ENCODE peak calls at places on chromosome 4, in eight cellular contexts. K is HepG2, S is tibial artery, O is HFF-Myc, P is GM13976, F is sigmoid colon, J is WERI-Rb-1, R is nephron progenitor cell. L is an unnamed sample.

GRCh38 chr4:14910411-14910810 is 91.9 kb upstream of the CPEB2 start:
- DNase-seq in K (no peak), P (no peak), J (no peak), O (no peak), R (no peak), S (no peak), F (no peak), L (no peak)

GRCh38 chr4:74621616-74622015 is 172.7 kb downstream of the BTC start:
- DNase-seq in P (no peak), K (no peak), S (no peak), R (no peak), F (no peak), J (no peak), O (no peak), L (no peak)

GRCh38 chr4:71441186-71442169 is 102.7 kb downstream of the SLC4A4 start:
- DNase-seq in P (no peak), F (no peak), R (no peak), K (no peak), S (no peak), O (peak; percentile 10), J (no peak), L (no peak)

GRCh38 chr4:183747931-183748664 is 89.0 kb downstream of the TRAPPC11 start:
- DNase-seq in R (no peak), F (no peak), J (no peak), O (no peak), P (no peak), S (no peak), K (no peak), L (no peak)

GRCh38 chr4:25141592-25141991 is 18.7 kb downstream of the SEPSECS start:
- DNase-seq in R (no peak), S (no peak), O (no peak), P (no peak), J (no peak), K (no peak), F (no peak), L (no peak)

GRCh38 chr4:100314057-100314456 is 123.8 kb upstream of the DDIT4L start:
- DNase-seq in R (no peak), S (no peak), O (no peak), J (peak; percentile 60), F (no peak), P (no peak), K (no peak), L (no peak)

GRCh38 chr4:56301181-56302076 is 85.9 kb downstream of the AASDH start:
- DNase-seq in F (peak; percentile 79), S (peak; percentile 76), O (peak; percentile 44), K (peak; percentile 67), P (peak; percentile 60), J (peak; percentile 82), R (peak; percentile 77), L (peak; percentile 79)

GRCh38 chr4:101695176-101695575 is 95.4 kb upstream of the BANK1 start:
- DNase-seq in R (no peak), F (no peak), K (no peak), J (no peak), O (no peak), S (no peak), P (no peak), L (no peak)

DNA sequence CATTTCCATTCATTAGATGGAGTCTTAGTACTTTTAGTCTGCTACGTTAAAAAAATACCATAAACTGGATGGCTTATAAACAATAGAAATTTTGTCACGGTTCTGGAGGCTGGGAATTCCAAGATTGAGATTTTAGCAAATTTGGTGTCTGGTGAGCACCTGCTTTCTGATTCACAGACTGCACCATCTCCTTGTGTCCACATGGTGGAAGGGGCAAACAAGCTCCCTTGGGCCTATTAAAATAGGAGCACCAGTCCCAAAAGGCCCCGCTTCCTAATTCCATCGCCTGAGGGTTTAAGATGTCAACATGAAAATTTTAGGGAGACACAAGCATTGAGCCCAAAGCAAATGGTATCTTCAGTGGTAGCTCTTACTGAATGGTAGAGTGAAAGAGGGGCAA is 120.5 kb upstream of the MAP9 start:
- DNase-seq in K (no peak), S (no peak), O (no peak), J (no peak), P (no peak), R (no peak), F (no peak), L (no peak)
- TF ChIP-seq CTCF in K (no peak), S (no peak), O (no peak), J (peak; percentile 29), P (no peak), R (no peak), F (no peak), L (peak; percentile 29)

DNA sequence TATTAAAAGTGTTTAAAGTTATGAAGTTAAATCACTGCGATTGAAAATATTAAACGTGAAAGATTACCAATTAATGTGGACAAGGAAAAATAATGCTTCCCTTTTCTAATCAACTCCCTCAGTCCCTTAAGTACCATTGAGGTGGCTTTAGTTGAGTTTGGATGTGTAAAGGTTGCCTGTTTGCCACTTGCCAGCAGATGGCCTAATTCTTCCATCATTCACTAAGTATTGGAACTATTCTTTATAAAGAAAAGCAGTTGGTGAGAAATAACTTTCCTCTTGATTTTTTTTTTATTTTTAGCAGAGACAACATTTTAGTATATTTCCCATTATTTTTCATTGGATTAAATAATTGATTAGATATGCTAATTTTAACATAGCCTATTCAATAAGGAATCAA is 295.9 kb upstream of the TACR3 start:
- DNase-seq in R (no peak), J (peak; percentile 36), F (no peak), P (no peak), O (no peak), K (peak; percentile 7), S (no peak), L (no peak)
- TF ChIP-seq CTCF in R (peak; percentile 51), J (peak; percentile 56), F (peak; percentile 11), P (peak; percentile 28), O (peak; percentile 3), K (peak; percentile 47), S (no peak), L (peak; percentile 17)

DNA sequence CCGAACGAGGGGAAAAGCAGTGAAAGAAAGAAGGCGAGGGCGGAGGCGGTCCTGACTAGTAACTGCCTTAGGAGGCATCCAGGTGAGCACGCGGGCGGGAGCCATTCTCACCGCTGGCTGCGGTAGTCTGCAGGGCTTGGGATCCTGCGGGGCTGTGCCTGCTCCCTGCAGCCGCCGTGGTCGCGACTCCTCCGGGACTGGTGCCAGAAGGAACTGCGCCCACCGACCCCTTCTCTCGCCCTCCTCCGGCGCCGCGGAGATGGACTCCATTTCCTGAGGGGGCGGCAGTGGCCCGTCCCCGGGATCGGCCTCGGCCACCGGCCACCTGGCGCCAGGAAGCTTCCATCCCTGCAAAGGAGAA is 545 bp downstream of the NFXL1 start:
- DNase-seq in O (no peak), R (peak; percentile 63), K (peak; percentile 13), P (peak; percentile 42), J (peak; percentile 29), F (peak; percentile 69), S (peak; percentile 71), L (peak; percentile 56)
- TF ChIP-seq CTCF in O (no peak), R (no peak), K (no peak), P (no peak), J (no peak), F (no peak), S (no peak), L (no peak)

GRCh38 chr4:81919238-81919637 is 447.5 kb upstream of the RASGEF1B start:
- DNase-seq in S (no peak), F (no peak), P (peak; percentile 9), J (peak; percentile 46), K (peak; percentile 21), R (no peak), O (no peak), L (no peak)
- TF ChIP-seq CTCF in S (peak; percentile 5), F (no peak), P (no peak), J (peak; percentile 66), K (peak; percentile 29), R (peak; percentile 47), O (peak; percentile 17), L (peak; percentile 61)

DNA sequence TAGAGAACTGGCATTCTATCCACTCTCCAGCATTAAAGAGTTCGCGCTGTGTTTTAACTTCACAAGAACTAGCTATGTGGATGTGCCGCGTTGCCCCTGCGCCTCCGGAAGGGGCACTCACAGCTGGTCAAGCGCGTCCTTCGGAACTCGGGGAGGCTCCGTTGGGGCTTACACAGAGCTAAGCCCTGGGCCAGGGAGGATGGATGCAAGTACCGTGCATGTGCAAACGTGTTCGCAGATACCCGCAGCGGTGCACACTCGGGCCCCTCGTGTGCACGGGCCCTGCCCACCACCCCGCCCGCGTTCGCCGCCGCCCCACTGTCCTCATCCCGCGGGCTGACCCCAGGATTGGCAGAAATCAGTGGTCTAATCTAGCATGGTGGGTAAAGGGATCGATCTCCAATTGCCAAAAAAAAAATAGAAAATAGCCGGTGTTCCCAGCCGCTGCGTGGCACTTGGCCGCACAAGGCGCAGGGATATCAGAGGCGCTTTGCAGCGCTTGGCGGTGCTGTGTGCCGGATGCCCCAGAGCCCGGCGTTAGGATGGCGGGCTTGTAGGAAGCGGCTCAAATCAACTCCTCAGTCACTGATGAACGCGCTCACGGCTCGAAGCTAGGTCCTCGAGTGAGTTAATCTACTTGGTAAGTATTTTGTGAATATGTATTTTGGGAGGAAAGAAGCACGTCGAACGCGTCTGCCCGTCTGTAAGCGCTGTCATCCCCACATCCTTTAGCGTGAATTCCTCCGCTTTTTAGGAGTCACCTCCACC is 988 bp upstream of the PCDH10 start:
- DNase-seq in S (peak; percentile 67), K (no peak), O (no peak), F (peak; percentile 67), J (peak; percentile 65), P (peak; percentile 26), R (peak; percentile 49), L (peak; percentile 63)
- TF ChIP-seq CTCF in S (no peak), K (no peak), O (no peak), F (no peak), J (peak; percentile 51), P (no peak), R (peak; percentile 16), L (peak; percentile 10)

GRCh38 chr4:38832206-38832605 is 24.4 kb downstream of the TLR6 start:
- DNase-seq in O (no peak), S (no peak), F (no peak), P (no peak), R (no peak), K (no peak), J (no peak), L (no peak)
- TF ChIP-seq CTCF in O (no peak), S (no peak), F (no peak), P (no peak), R (no peak), K (no peak), J (no peak), L (no peak)

DNA sequence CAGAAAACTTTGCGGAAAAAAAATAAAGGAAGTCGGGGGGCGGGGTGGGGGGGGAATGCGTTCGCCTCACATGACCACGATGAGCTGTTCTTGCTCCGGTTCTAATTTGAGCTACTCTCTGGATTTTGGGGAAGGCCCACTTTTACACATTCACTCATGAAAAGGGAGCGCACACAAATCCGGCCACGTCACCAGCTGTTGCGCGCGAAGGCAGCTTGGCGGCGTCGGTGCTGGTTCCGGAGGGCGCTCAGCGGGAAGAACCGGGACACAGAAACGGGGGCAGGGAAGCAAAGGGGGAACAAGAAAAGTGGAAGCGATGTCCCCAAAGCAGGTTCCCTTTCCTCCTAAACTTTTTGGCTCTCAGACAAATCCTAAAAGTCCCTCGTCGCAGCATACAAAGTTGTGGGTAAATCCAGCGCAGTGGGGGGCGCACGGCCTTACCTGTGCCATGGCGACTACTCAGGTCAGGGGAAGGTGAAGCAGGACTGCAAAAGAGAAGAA is 590 bp downstream of the ANXA5 start:
- DNase-seq in R (peak; percentile 45), J (peak; percentile 52), F (peak; percentile 94), K (peak; percentile 39), S (peak; percentile 92), O (no peak), P (peak; percentile 33), L (no peak)
- TF ChIP-seq CTCF in R (no peak), J (no peak), F (peak; percentile 28), K (peak; percentile 39), S (peak; percentile 22), O (peak; percentile 3), P (no peak), L (no peak)

L was measured in glutamatergic neuron.